ENCODE peak calls at places on chromosome 2, in nine cellular contexts. H is K562; K is uterus; B is transverse colon; I is HepG2; Y is HCT116; Q is heart right ventricle; U is cardiac muscle cell; O is CD8-positive, alpha-beta T cell. D is an unnamed sample. For H3K4me1, the result is how much of the 10 kb centered on the place peaks cover.

GRCh38 chr2:57536535-57537231 is 509.9 kb upstream of the VRK2 start:
- DNase-seq in H (no peak), U (no peak), B (no peak), K (no peak), O (no peak), Y (no peak), I (no peak), Q (no peak), D (no peak)

GRCh38 chr2:201781583-201782051 is 884 bp upstream of the ALS2 start:
- DNase-seq in Y (no peak), U (peak), H (no peak), Q (no peak), B (no peak), I (no peak), O (peak), K (no peak), D (no peak)

GRCh38 chr2:26640331-26640745 is 828 bp downstream of the CIB4 start:
- DNase-seq in Q (no peak), K (peak), I (peak), Y (peak), O (no peak), H (peak), B (peak), U (peak), D (peak)

GRCh38 chr2:186484062-186484735 is 1.9 kb upstream of the ZC3H15 start:
- DNase-seq in U (no peak), Y (no peak), I (peak), O (no peak), Q (no peak), H (no peak), B (no peak), K (no peak), D (no peak)

GRCh38 chr2:174117951-174118930 is 130.1 kb downstream of the OLA1 start:
- DNase-seq in U (peak), I (no peak), B (no peak), K (no peak), O (no peak), Y (peak), Q (no peak), H (no peak), D (no peak)

GRCh38 chr2:143345887-143346612 is 216.8 kb downstream of the ARHGAP15 start:
- DNase-seq in U (no peak), I (no peak), K (no peak), Q (no peak), H (no peak), Y (no peak), O (no peak), B (no peak), D (no peak)

GRCh38 chr2:241037498-241037897 is 39.1 kb downstream of the SNED1 start:
- DNase-seq in O (no peak), H (no peak), Q (no peak), I (no peak), Y (no peak), U (no peak), K (no peak), B (no peak), D (no peak)

GRCh38 chr2:164967781-164968228 is 12.5 kb upstream of the SLC38A11 start:
- DNase-seq in U (peak), K (no peak), I (no peak), O (no peak), H (no peak), Y (no peak), Q (no peak), B (no peak), D (peak)

GRCh38 chr2:150041721-150042450 is 445.6 kb downstream of the RND3 start:
- DNase-seq in U (peak), Y (no peak), K (no peak), O (no peak), Q (no peak), B (no peak), I (no peak), H (no peak), D (no peak)

GRCh38 chr2:126661001-126661400 is 5.0 kb downstream of the GYPC start:
- DNase-seq in O (no peak), B (no peak), U (no peak), K (no peak), Q (no peak), Y (no peak), H (no peak), I (no peak), D (no peak)

GRCh38 chr2:46363535-46364170 is 66.4 kb downstream of the EPAS1 start:
- DNase-seq in Q (no peak), I (no peak), H (no peak), K (no peak), B (no peak), O (no peak), Y (no peak), U (peak), D (no peak)

GRCh38 chr2:174716785-174717184 is 47.5 kb downstream of the CHRNA1 start:
- DNase-seq in B (no peak), U (peak), Q (no peak), H (no peak), O (no peak), Y (no peak), K (no peak), I (no peak), D (no peak)

GRCh38 chr2:86021396-86022378 is 84.0 kb downstream of the POLR1A start:
- DNase-seq in Y (no peak), H (no peak), I (no peak), O (no peak), B (no peak), U (no peak), K (no peak), Q (no peak), D (no peak)
- TF ChIP-seq CTCF in Y (no peak), H (no peak), I (no peak), O (no peak), B (no peak), U (peak), K (no peak), Q (no peak), D (no peak)

GRCh38 chr2:95240556-95240955 is 33.2 kb downstream of the ZNF892 start:
- DNase-seq in U (no peak), B (no peak), Y (no peak), K (no peak), O (no peak), H (no peak), Q (no peak), I (no peak), D (no peak)

GRCh38 chr2:95234286-95234785 is 27.0 kb downstream of the ZNF892 start:
- DNase-seq in B (no peak), Q (no peak), I (no peak), H (no peak), U (no peak), Y (no peak), O (no peak), K (no peak), D (no peak)

GRCh38 chr2:95238131-95238530 is 30.8 kb downstream of the ZNF892 start:
- DNase-seq in B (no peak), O (no peak), I (no peak), H (no peak), U (no peak), Y (no peak), K (no peak), Q (no peak), D (no peak)

GRCh38 chr2:95234806-95235205 is 27.5 kb downstream of the ZNF892 start:
- DNase-seq in Q (no peak), O (no peak), K (no peak), I (no peak), H (no peak), B (no peak), U (no peak), Y (no peak), D (no peak)

GRCh38 chr2:95240091-95240490 is 32.8 kb downstream of the ZNF892 start:
- DNase-seq in B (no peak), H (no peak), I (no peak), Q (no peak), O (no peak), Y (no peak), K (no peak), U (no peak), D (no peak)
- H3K4me1 ChIP-seq in B (under half), H (under half), I (under half), Q (under half), O (under half), Y (under half), K (under half), U (under half), D (under half)

DNA sequence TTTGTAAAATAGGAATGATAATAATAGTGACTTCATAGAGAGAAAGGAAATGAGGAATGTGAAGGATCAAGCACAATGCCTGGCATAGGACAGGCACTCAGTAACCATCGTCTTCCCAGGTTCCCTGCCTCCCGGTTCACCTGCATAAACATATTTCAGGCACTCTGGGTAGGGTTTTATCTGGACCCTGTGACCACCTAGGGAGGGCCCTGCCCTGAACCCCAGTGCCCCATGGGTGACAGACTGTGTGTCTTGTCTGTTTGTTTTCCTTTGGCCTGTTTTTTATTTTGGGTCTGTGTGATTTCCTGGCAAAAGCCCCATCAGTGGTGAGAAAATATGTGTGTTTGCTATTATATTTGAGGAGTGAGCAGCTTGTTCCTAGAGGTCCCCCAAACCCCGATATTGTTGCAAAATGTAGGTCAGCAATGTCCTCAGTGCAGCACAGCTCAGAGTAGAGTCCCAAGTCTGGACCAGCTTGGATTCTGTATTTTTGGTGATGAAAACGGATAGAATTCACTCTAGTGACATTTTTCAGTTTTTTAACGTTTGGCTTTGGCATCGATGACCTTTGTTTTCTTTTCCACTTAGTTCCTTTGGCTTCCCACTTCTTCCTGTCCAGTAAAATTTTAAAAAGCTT is 9.6 kb upstream of the NT5C1B start:
- DNase-seq in U (no peak), O (no peak), H (no peak), Q (no peak), B (no peak), Y (no peak), I (no peak), K (no peak), D (no peak)
- H3K27ac ChIP-seq in U (no peak), O (no peak), H (no peak), Q (peak), B (no peak), Y (no peak), I (no peak), K (no peak), D (no peak)

GRCh38 chr2:133434962-133435668 is 133.1 kb downstream of the NCKAP5 start:
- DNase-seq in Y (no peak), B (no peak), O (no peak), I (no peak), K (no peak), Q (peak), U (peak), H (no peak), D (no peak)
- TF ChIP-seq CTCF in Y (no peak), B (no peak), O (no peak), I (no peak), K (no peak), Q (no peak), U (no peak), H (no peak), D (no peak)

GRCh38 chr2:102027703-102028059 is 35.9 kb downstream of the IL1R2 start:
- DNase-seq in U (no peak), B (no peak), K (no peak), O (no peak), H (no peak), Y (no peak), I (no peak), Q (no peak), D (no peak)
- H3K4me1 ChIP-seq in U (under half), B (under half), K (under half), O (under half), H (under half), Y (under half), I (half or more), Q (under half), D (under half)

GRCh38 chr2:220775856-220776467 is 796.1 kb downstream of the EPHA4 start:
- DNase-seq in I (no peak), K (no peak), Y (no peak), O (no peak), U (no peak), Q (no peak), B (no peak), H (no peak), D (no peak)
- H3K27ac ChIP-seq in I (no peak), K (no peak), Y (no peak), O (no peak), U (no peak), Q (no peak), B (no peak), H (no peak), D (no peak)

DNA sequence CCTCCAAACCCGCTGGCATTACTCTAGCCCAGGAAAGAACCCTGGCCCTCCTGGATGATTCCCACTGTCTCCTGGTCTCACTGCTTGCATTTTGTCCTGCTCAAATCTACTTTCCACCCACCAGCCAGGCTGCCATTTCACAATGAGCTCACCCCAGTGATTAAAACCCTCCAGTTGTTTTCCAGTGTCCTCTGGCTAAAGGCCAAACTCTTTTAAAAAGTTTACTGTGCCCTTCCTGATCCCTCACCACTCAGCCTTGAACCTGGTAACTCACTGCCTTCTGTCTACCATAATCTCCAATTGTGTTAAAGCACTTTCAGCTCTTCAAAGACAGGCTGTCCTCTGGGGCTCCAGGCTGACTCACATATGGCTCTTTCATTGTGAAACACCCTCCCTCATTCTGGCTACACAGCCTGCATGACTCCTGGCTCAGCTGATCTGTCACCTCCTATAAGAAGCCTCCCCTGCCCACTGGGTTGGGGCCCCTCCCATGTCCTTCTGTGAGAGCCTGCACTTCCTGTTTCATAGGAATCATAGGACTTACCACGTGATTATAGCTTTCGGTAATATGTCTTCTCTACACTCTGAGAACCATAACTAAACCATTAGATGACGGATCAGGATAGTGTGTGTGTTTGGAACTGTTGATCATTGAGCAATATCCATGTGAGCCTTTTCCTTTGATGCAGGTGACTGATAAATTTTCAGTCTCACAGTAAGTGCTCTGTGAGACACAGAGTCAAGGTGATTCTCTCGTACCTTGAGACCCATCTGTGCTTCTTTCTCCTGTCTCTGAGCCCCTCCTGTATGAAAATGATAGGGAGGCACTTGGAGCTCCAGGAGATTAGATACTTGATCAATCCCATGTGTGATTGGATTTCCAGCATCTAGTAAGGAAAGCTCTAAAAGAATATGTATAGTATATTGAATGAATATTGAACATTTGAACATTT is 590.8 kb upstream of the ID2 start:
- DNase-seq in B (peak), U (peak), O (no peak), I (peak), H (peak), Y (peak), Q (peak), K (peak), D (peak)
- TF ChIP-seq CTCF in B (no peak), U (no peak), O (no peak), I (no peak), H (no peak), Y (no peak), Q (no peak), K (no peak), D (no peak)

GRCh38 chr2:18791172-18791797 is 201.9 kb upstream of the NT5C1B start:
- DNase-seq in O (no peak), K (no peak), Y (no peak), H (no peak), U (no peak), I (no peak), Q (no peak), B (no peak), D (no peak)
- H3K4me1 ChIP-seq in O (under half), K (under half), Y (under half), H (under half), U (under half), I (under half), Q (under half), B (under half), D (under half)

D was measured in lung.